ENCODE peak calls at places on chromosomes 3 and 15, in four cellular contexts. One of them, this sample, is unnamed.

GRCh38 chr3:136209921-136210320 is 13.8 kb upstream of the MSL2 start:
- DNase-seq in lower leg skin: no peak
- DNase-seq in stimulated activated CD4-positive, alpha-beta T cell treated with anti-CD3 and anti-CD28 coated beads, TNF-alpha, amount 100 ng/mL, for 24 hours: no peak
- DNase-seq in activated T-cell treated with anti-CD3 and anti-CD28 coated beads, Interleukin-2, amount 50 U/mL, for 48 hours: no peak
- DNase-seq in this sample: no peak

GRCh38 chr15:92820233-92821021 is 79.7 kb upstream of the CHD2 start:
- DNase-seq in lower leg skin: peak
- DNase-seq in activated T-cell treated with anti-CD3 and anti-CD28 coated beads, Interleukin-2, amount 50 U/mL, for 48 hours: peak
- DNase-seq in stimulated activated CD4-positive, alpha-beta T cell treated with anti-CD3 and anti-CD28 coated beads, TNF-alpha, amount 100 ng/mL, for 24 hours: peak
- DNase-seq in this sample: peak

GRCh38 chr3:42033741-42034140 is 57.4 kb upstream of the TRAK1 start:
- DNase-seq in lower leg skin: no peak
- DNase-seq in stimulated activated CD4-positive, alpha-beta T cell treated with anti-CD3 and anti-CD28 coated beads, TNF-alpha, amount 100 ng/mL, for 24 hours: no peak
- DNase-seq in activated T-cell treated with anti-CD3 and anti-CD28 coated beads, Interleukin-2, amount 50 U/mL, for 48 hours: no peak
- DNase-seq in this sample: no peak

GRCh38 chr3:117962750-117963149 is 1071.9 kb downstream of the IGSF11 start:
- DNase-seq in lower leg skin: no peak
- DNase-seq in activated T-cell treated with anti-CD3 and anti-CD28 coated beads, Interleukin-2, amount 50 U/mL, for 48 hours: no peak
- DNase-seq in stimulated activated CD4-positive, alpha-beta T cell treated with anti-CD3 and anti-CD28 coated beads, TNF-alpha, amount 100 ng/mL, for 24 hours: no peak
- DNase-seq in this sample: no peak

GRCh38 chr15:52448010-52448890 is 80.4 kb downstream of the MYO5A start:
- DNase-seq in stimulated activated CD4-positive, alpha-beta T cell treated with anti-CD3 and anti-CD28 coated beads, TNF-alpha, amount 100 ng/mL, for 24 hours: no peak
- DNase-seq in activated T-cell treated with anti-CD3 and anti-CD28 coated beads, Interleukin-2, amount 50 U/mL, for 48 hours: no peak
- DNase-seq in lower leg skin: no peak
- DNase-seq in this sample: no peak

GRCh38 chr15:59249816-59250215 is 43.2 kb downstream of the LDHAL6B start:
- DNase-seq in stimulated activated CD4-positive, alpha-beta T cell treated with anti-CD3 and anti-CD28 coated beads, TNF-alpha, amount 100 ng/mL, for 24 hours: no peak
- DNase-seq in activated T-cell treated with anti-CD3 and anti-CD28 coated beads, Interleukin-2, amount 50 U/mL, for 48 hours: no peak
- DNase-seq in lower leg skin: no peak
- DNase-seq in this sample: no peak

GRCh38 chr3:87756616-87757015 is 302.2 kb downstream of the CGGBP1 start:
- DNase-seq in activated T-cell treated with anti-CD3 and anti-CD28 coated beads, Interleukin-2, amount 50 U/mL, for 48 hours: no peak
- DNase-seq in stimulated activated CD4-positive, alpha-beta T cell treated with anti-CD3 and anti-CD28 coated beads, TNF-alpha, amount 100 ng/mL, for 24 hours: no peak
- DNase-seq in lower leg skin: no peak
- DNase-seq in this sample: no peak

GRCh38 chr15:52960283-52960682 is 170.1 kb upstream of the ONECUT1 start:
- DNase-seq in activated T-cell treated with anti-CD3 and anti-CD28 coated beads, Interleukin-2, amount 50 U/mL, for 48 hours: no peak
- DNase-seq in lower leg skin: no peak
- DNase-seq in stimulated activated CD4-positive, alpha-beta T cell treated with anti-CD3 and anti-CD28 coated beads, TNF-alpha, amount 100 ng/mL, for 24 hours: no peak
- DNase-seq in this sample: no peak

GRCh38 chr3:150928234-150928633 is 23.0 kb upstream of the MINDY4B start:
- DNase-seq in activated T-cell treated with anti-CD3 and anti-CD28 coated beads, Interleukin-2, amount 50 U/mL, for 48 hours: no peak
- DNase-seq in lower leg skin: no peak
- DNase-seq in stimulated activated CD4-positive, alpha-beta T cell treated with anti-CD3 and anti-CD28 coated beads, TNF-alpha, amount 100 ng/mL, for 24 hours: no peak
- DNase-seq in this sample: no peak

GRCh38 chr15:68801572-68802148 is 19.0 kb downstream of the ANP32A start:
- DNase-seq in lower leg skin: peak
- DNase-seq in activated T-cell treated with anti-CD3 and anti-CD28 coated beads, Interleukin-2, amount 50 U/mL, for 48 hours: no peak
- DNase-seq in stimulated activated CD4-positive, alpha-beta T cell treated with anti-CD3 and anti-CD28 coated beads, TNF-alpha, amount 100 ng/mL, for 24 hours: no peak
- DNase-seq in this sample: no peak

GRCh38 chr15:46280753-46281521 is 646.1 kb downstream of the SQOR start:
- DNase-seq in lower leg skin: no peak
- DNase-seq in activated T-cell treated with anti-CD3 and anti-CD28 coated beads, Interleukin-2, amount 50 U/mL, for 48 hours: no peak
- DNase-seq in stimulated activated CD4-positive, alpha-beta T cell treated with anti-CD3 and anti-CD28 coated beads, TNF-alpha, amount 100 ng/mL, for 24 hours: no peak
- DNase-seq in this sample: peak

GRCh38 chr3:46612324-46612723 is at the start of gene FAM240A:
- DNase-seq in lower leg skin: no peak
- DNase-seq in stimulated activated CD4-positive, alpha-beta T cell treated with anti-CD3 and anti-CD28 coated beads, TNF-alpha, amount 100 ng/mL, for 24 hours: no peak
- DNase-seq in activated T-cell treated with anti-CD3 and anti-CD28 coated beads, Interleukin-2, amount 50 U/mL, for 48 hours: no peak
- DNase-seq in this sample: no peak

GRCh38 chr15:25883860-25884259 is 20.7 kb upstream of the ATP10A start:
- DNase-seq in stimulated activated CD4-positive, alpha-beta T cell treated with anti-CD3 and anti-CD28 coated beads, TNF-alpha, amount 100 ng/mL, for 24 hours: no peak
- DNase-seq in activated T-cell treated with anti-CD3 and anti-CD28 coated beads, Interleukin-2, amount 50 U/mL, for 48 hours: no peak
- DNase-seq in lower leg skin: no peak
- DNase-seq in this sample: no peak

This sample was measured in WTC11.